ENCODE peak calls at places on chromosomes 2 and 18, in five cellular contexts. Q, U, W, P and T are unnamed samples.

GRCh38 chr18:11657554-11657953 is 31.5 kb upstream of the GNAL start:
- DNase-seq in Q (no peak), U (no peak), W (no peak), P (no peak), T (no peak)

GRCh38 chr2:119049968-119050657 is 108.1 kb downstream of the MARCO start:
- DNase-seq in Q (no peak), U (no peak), W (no peak), P (no peak), T (no peak)

GRCh38 chr2:105411720-105412407 is 13.0 kb upstream of the FHL2 start:
- DNase-seq in Q (no peak), U (no peak), W (no peak), P (no peak), T (no peak)

GRCh38 chr2:545711-546650 is 131.2 kb downstream of the TMEM18 start:
- DNase-seq in Q (no peak), U (no peak), W (no peak), P (no peak), T (no peak)

GRCh38 chr2:25664531-25665307 is 8.7 kb downstream of the DTNB start:
- DNase-seq in Q (peak; percentile 53), U (no peak), W (peak; percentile 43), P (peak; percentile 73), T (peak; percentile 75)

GRCh38 chr2:48249631-48250473 is 280.1 kb upstream of the STON1 start:
- DNase-seq in Q (peak; percentile 32), U (no peak), W (no peak), P (peak; percentile 71), T (peak; percentile 20)

GRCh38 chr18:9782073-9782857 is 74.2 kb downstream of the RAB31 start:
- DNase-seq in Q (peak; percentile 29), U (peak; percentile 48), W (no peak), P (peak; percentile 72), T (peak; percentile 79)

GRCh38 chr2:24840962-24841945 is 48.0 kb downstream of the CENPO start:
- DNase-seq in Q (no peak), U (no peak), W (no peak), P (no peak), T (no peak)

GRCh38 chr2:216714412-216714775 is 19.0 kb upstream of the IGFBP5 start:
- DNase-seq in Q (no peak), U (no peak), W (no peak), P (no peak), T (peak; percentile 29)

GRCh38 chr2:219609149-219609750 is 11.6 kb downstream of the STK11IP start:
- DNase-seq in Q (no peak), U (no peak), W (no peak), P (no peak), T (no peak)

GRCh38 chr18:76208632-76209308 is 286.3 kb downstream of the ZNF516 start:
- DNase-seq in Q (no peak), U (no peak), W (no peak), P (no peak), T (no peak)

GRCh38 chr2:29206941-29207340 is 91.7 kb downstream of the CLIP4 start:
- DNase-seq in Q (no peak), U (no peak), W (no peak), P (no peak), T (no peak)

GRCh38 chr2:216950547-216950946 is 90.7 kb upstream of the TNP1 start:
- DNase-seq in Q (no peak), U (no peak), W (no peak), P (no peak), T (no peak)

GRCh38 chr2:42513252-42513918 is 19.6 kb upstream of the KCNG3 start:
- DNase-seq in Q (no peak), U (peak; percentile 35), W (no peak), P (peak; percentile 62), T (peak; percentile 33)

GRCh38 chr2:63057249-63058148 is 6.9 kb downstream of the OTX1 start:
- DNase-seq in Q (no peak), U (no peak), W (no peak), P (no peak), T (no peak)

GRCh38 chr2:184596819-184597411 is 1.4 kb upstream of the ZNF804A start:
- DNase-seq in Q (no peak), U (no peak), W (no peak), P (peak; percentile 81), T (peak; percentile 73)

GRCh38 chr2:171185165-171185818 is 24.6 kb upstream of the TLK1 start:
- DNase-seq in Q (no peak), U (no peak), W (no peak), P (no peak), T (no peak)

GRCh38 chr2:47645246-47645645 is 137.7 kb upstream of the MSH6 start:
- DNase-seq in Q (no peak), U (no peak), W (no peak), P (no peak), T (no peak)

GRCh38 chr18:74116628-74117554 is 30.7 kb downstream of the FBXO15 start:
- DNase-seq in Q (no peak), U (no peak), W (peak; percentile 17), P (peak; percentile 84), T (peak; percentile 75)

GRCh38 chr18:57026316-57026715 is 120.6 kb upstream of the BOD1L2 start:
- DNase-seq in Q (no peak), U (no peak), W (no peak), P (peak; percentile 26), T (no peak)

GRCh38 chr18:50558948-50559749 is 738 bp upstream of the MAPK4 start:
- DNase-seq in Q (no peak), U (no peak), W (no peak), P (no peak), T (no peak)
- H3K4me3 ChIP-seq in Q (peak overlapping the region; percentile 83), U (no peak overlapping the region), W (peak overlapping the region; percentile 47), P (no peak overlapping the region), T (no peak overlapping the region)

DNA sequence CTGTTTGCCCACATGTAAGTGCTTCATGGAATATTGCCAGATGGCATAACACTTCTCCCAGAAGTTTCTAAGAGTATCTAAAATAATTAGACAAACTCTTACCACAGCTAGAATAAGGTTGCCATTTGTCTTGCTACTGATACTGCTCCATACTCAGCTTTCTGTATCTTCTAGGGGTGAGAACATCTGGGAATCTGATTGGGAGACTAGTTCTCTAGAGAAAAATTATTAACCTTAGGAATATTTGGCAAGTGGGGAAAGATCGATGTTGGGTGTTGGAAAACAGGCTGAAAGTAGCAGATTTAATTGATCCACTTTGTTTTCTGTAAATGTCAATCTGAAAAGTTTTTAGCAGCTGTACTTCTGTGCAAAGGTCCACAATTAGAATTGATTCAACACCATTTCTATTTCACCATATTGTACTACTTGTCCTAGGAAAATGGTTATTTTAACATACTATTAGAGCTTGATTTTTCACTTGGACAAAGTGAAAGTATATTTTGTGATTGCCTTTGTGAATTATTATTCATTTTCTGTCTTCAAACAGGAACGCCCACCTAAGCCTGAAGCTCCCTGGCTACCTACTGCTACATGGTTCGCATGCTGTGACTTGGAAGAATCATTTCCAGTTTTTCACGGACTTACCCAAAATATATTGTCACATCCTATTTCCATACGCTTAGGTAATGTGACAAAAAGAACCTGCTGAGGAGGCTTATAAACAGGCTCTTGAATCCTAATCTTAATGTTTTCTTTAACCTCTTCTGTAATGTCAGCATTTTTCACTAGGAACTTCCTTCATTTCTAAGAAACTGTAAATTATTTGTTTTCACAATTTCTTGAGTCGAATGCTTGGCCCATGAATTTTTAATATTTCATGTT is 147.7 kb downstream of the TRABD2A start:
- DNase-seq in Q (no peak), U (no peak), W (no peak), P (peak; percentile 3), T (no peak)
- H3K4me3 ChIP-seq in Q (no peak overlapping the region), U (no peak overlapping the region), W (no peak overlapping the region), P (no peak overlapping the region), T (no peak overlapping the region)

GRCh38 chr2:109124982-109125594 is 3.9 kb upstream of the SH3RF3 start:
- DNase-seq in Q (no peak), U (no peak), W (no peak), P (no peak), T (no peak)

GRCh38 chr2:109123586-109124201 is 5.3 kb upstream of the SH3RF3 start:
- DNase-seq in Q (no peak), U (no peak), W (no peak), P (no peak), T (no peak)

GRCh38 chr2:109127556-109127955 is 1.4 kb upstream of the SH3RF3 start:
- DNase-seq in Q (no peak), U (no peak), W (no peak), P (no peak), T (no peak)

GRCh38 chr2:109126501-109126860 is 2.5 kb upstream of the SH3RF3 start:
- DNase-seq in Q (no peak), U (peak; percentile 61), W (no peak), P (peak; percentile 75), T (peak; percentile 82)

DNA sequence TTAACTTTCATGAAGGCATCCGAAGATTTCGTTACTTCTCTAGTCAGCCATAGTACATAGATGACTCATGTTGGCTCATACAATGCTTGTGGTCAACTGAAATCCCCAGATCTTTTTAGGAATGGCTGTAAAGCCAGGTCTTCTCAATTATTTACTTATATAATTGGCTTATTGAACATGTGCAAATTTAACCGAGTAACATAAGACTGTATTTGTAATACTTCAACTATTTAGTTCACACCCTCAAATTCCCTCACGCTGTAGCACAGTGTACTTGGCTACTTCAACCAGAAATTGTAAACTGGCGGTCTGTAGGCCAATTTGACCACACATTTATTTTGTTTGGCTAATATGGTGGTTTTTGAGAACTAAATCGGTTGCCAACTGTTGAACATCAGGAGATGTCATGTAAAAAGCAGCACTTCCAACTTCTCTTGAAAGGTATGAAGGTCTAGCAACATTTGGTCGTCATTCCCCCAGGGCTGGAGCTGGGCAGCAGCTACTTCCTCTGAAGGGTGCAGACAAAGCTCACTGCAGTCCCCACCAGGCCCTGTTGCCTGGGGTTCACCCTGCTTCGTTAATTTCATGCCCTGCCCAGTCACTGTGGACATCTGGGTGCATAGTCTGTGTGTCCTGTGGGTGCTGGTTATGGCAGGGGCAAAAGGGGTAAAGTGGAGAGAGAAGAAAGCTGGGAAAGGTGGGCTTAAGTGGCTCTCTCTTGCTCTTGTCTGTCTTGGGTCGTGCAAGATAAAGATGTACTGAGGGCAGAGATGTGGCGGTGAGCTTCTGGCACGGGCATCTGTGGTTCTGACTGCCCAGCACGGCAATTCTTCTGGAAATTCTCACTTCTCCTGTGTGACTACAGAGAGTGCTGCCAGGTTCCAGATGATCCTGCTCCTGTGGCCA is 3.2 kb upstream of the SH3RF3 start:
- DNase-seq in Q (no peak), U (peak; percentile 83), W (no peak), P (peak; percentile 93), T (peak; percentile 96)
- H3K4me3 ChIP-seq in Q (no peak overlapping the region), U (no peak overlapping the region), W (no peak overlapping the region), P (peak overlapping the region; percentile 3), T (no peak overlapping the region)

GRCh38 chr2:72806280-72806955 is 19.4 kb downstream of the EXOC6B start:
- DNase-seq in Q (no peak), U (no peak), W (no peak), P (no peak), T (no peak)

GRCh38 chr2:72809095-72809494 is 16.7 kb downstream of the EXOC6B start:
- DNase-seq in Q (no peak), U (no peak), W (no peak), P (no peak), T (no peak)

GRCh38 chr2:72803626-72804320 is 22.1 kb downstream of the EXOC6B start:
- DNase-seq in Q (no peak), U (no peak), W (no peak), P (no peak), T (no peak)

GRCh38 chr2:72800491-72800890 is 25.3 kb downstream of the EXOC6B start:
- DNase-seq in Q (no peak), U (no peak), W (no peak), P (no peak), T (no peak)

DNA sequence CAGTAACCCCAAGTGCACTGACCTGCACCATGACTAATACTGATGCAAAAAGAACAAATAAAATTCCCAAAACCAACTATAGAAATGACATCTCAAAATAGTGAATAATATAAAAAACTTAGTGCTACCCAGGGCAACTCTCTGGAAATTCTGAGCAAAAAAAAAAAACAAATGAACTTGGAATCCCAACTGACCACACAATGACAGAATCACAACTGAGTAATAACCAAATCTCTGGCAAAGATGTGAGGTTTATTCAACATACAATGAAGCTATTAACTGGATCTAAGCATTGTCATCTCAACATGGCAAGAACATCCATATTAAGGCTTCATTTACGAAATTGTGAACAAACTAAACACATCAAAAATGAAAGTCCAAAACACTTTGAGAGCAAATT is 22.7 kb downstream of the EXOC6B start:
- DNase-seq in Q (no peak), U (no peak), W (no peak), P (no peak), T (peak; percentile 58)
- H3K4me3 ChIP-seq in Q (no peak overlapping the region), U (no peak overlapping the region), W (no peak overlapping the region), P (no peak overlapping the region), T (no peak overlapping the region)